ENCODE peak calls at places on chromosomes 13 and 19, in nine cellular contexts. One of them, this sample, is unnamed.

GRCh38 chr13:71860547-71861131 is 6.4 kb downstream of the DACH1 start:
- DNase-seq in stimulated activated effector memory CD8-positive, alpha-beta T cell treated with anti-CD3 and anti-CD28 coated beads, Interleukin-12 subunit alpha, Interleukin-12 subunit beta, amount 100 ng/mL, for 72 hours: no peak
- DNase-seq in ACHN: no peak
- DNase-seq in NCI-H345: no peak
- DNase-seq in activated CD8-positive, alpha-beta T cell treated with anti-CD3 and anti-CD28 coated beads for 36 hours: no peak
- DNase-seq in activated CD4-positive, alpha-beta memory T cell treated with anti-CD3 and anti-CD28 coated beads, Interleukin-2, amount 10 ng/mL, durations not matched to agents 7 days and 5 days: no peak
- DNase-seq in stimulated activated CD4-positive, alpha-beta T cell treated with anti-CD3 and anti-CD28 coated beads, Interleukin-1b, Interleukin-23, amount 100 ng/mL, for 24 hours: no peak
- DNase-seq in activated T-helper 2 cell treated with anti-CD3 and anti-CD28 coated beads, Interferon-gamma antibody, Interleukin-2, Interleukin-4, amounts not matched to agents 10 μg/mL and 5 μg/mL and 100 μg/mL, durations not matched to agents 14 hours and 24 hours and 36 hours: no peak
- DNase-seq in hypothalamus: no peak
- DNase-seq in this sample: no peak

GRCh38 chr13:85174291-85174690 is 624.9 kb downstream of the SLITRK6 start:
- DNase-seq in activated CD4-positive, alpha-beta memory T cell treated with anti-CD3 and anti-CD28 coated beads, Interleukin-2, amount 10 ng/mL, durations not matched to agents 7 days and 5 days: no peak
- DNase-seq in stimulated activated CD4-positive, alpha-beta T cell treated with anti-CD3 and anti-CD28 coated beads, Interleukin-1b, Interleukin-23, amount 100 ng/mL, for 24 hours: no peak
- DNase-seq in stimulated activated effector memory CD8-positive, alpha-beta T cell treated with anti-CD3 and anti-CD28 coated beads, Interleukin-12 subunit alpha, Interleukin-12 subunit beta, amount 100 ng/mL, for 72 hours: no peak
- DNase-seq in activated CD8-positive, alpha-beta T cell treated with anti-CD3 and anti-CD28 coated beads for 36 hours: no peak
- DNase-seq in activated T-helper 2 cell treated with anti-CD3 and anti-CD28 coated beads, Interferon-gamma antibody, Interleukin-2, Interleukin-4, amounts not matched to agents 10 μg/mL and 5 μg/mL and 100 μg/mL, durations not matched to agents 14 hours and 24 hours and 36 hours: no peak
- DNase-seq in NCI-H345: no peak
- DNase-seq in hypothalamus: no peak
- DNase-seq in ACHN: no peak
- DNase-seq in this sample: no peak

GRCh38 chr19:45676851-45677263 is 8.8 kb downstream of the GIPR start:
- DNase-seq in stimulated activated effector memory CD8-positive, alpha-beta T cell treated with anti-CD3 and anti-CD28 coated beads, Interleukin-12 subunit alpha, Interleukin-12 subunit beta, amount 100 ng/mL, for 72 hours: peak
- DNase-seq in NCI-H345: no peak
- DNase-seq in activated T-helper 2 cell treated with anti-CD3 and anti-CD28 coated beads, Interferon-gamma antibody, Interleukin-2, Interleukin-4, amounts not matched to agents 10 μg/mL and 5 μg/mL and 100 μg/mL, durations not matched to agents 14 hours and 24 hours and 36 hours: no peak
- DNase-seq in activated CD8-positive, alpha-beta T cell treated with anti-CD3 and anti-CD28 coated beads for 36 hours: peak
- DNase-seq in stimulated activated CD4-positive, alpha-beta T cell treated with anti-CD3 and anti-CD28 coated beads, Interleukin-1b, Interleukin-23, amount 100 ng/mL, for 24 hours: no peak
- DNase-seq in ACHN: no peak
- DNase-seq in hypothalamus: no peak
- DNase-seq in activated CD4-positive, alpha-beta memory T cell treated with anti-CD3 and anti-CD28 coated beads, Interleukin-2, amount 10 ng/mL, durations not matched to agents 7 days and 5 days: peak
- DNase-seq in this sample: no peak

GRCh38 chr19:18536475-18536874 is 6.9 kb downstream of the FKBP8 start:
- DNase-seq in activated CD8-positive, alpha-beta T cell treated with anti-CD3 and anti-CD28 coated beads for 36 hours: no peak
- DNase-seq in ACHN: no peak
- DNase-seq in activated T-helper 2 cell treated with anti-CD3 and anti-CD28 coated beads, Interferon-gamma antibody, Interleukin-2, Interleukin-4, amounts not matched to agents 10 μg/mL and 5 μg/mL and 100 μg/mL, durations not matched to agents 14 hours and 24 hours and 36 hours: no peak
- DNase-seq in activated CD4-positive, alpha-beta memory T cell treated with anti-CD3 and anti-CD28 coated beads, Interleukin-2, amount 10 ng/mL, durations not matched to agents 7 days and 5 days: no peak
- DNase-seq in stimulated activated effector memory CD8-positive, alpha-beta T cell treated with anti-CD3 and anti-CD28 coated beads, Interleukin-12 subunit alpha, Interleukin-12 subunit beta, amount 100 ng/mL, for 72 hours: no peak
- DNase-seq in NCI-H345: no peak
- DNase-seq in hypothalamus: no peak
- DNase-seq in stimulated activated CD4-positive, alpha-beta T cell treated with anti-CD3 and anti-CD28 coated beads, Interleukin-1b, Interleukin-23, amount 100 ng/mL, for 24 hours: no peak
- DNase-seq in this sample: no peak

GRCh38 chr13:74274946-74275345 is 140.7 kb upstream of the KLF12 start:
- DNase-seq in activated CD4-positive, alpha-beta memory T cell treated with anti-CD3 and anti-CD28 coated beads, Interleukin-2, amount 10 ng/mL, durations not matched to agents 7 days and 5 days: no peak
- DNase-seq in activated CD8-positive, alpha-beta T cell treated with anti-CD3 and anti-CD28 coated beads for 36 hours: no peak
- DNase-seq in ACHN: no peak
- DNase-seq in stimulated activated effector memory CD8-positive, alpha-beta T cell treated with anti-CD3 and anti-CD28 coated beads, Interleukin-12 subunit alpha, Interleukin-12 subunit beta, amount 100 ng/mL, for 72 hours: no peak
- DNase-seq in stimulated activated CD4-positive, alpha-beta T cell treated with anti-CD3 and anti-CD28 coated beads, Interleukin-1b, Interleukin-23, amount 100 ng/mL, for 24 hours: no peak
- DNase-seq in NCI-H345: no peak
- DNase-seq in hypothalamus: no peak
- DNase-seq in activated T-helper 2 cell treated with anti-CD3 and anti-CD28 coated beads, Interferon-gamma antibody, Interleukin-2, Interleukin-4, amounts not matched to agents 10 μg/mL and 5 μg/mL and 100 μg/mL, durations not matched to agents 14 hours and 24 hours and 36 hours: no peak
- DNase-seq in this sample: no peak

GRCh38 chr13:25192052-25192451 is 20.0 kb upstream of the AMER2 start:
- DNase-seq in activated T-helper 2 cell treated with anti-CD3 and anti-CD28 coated beads, Interferon-gamma antibody, Interleukin-2, Interleukin-4, amounts not matched to agents 10 μg/mL and 5 μg/mL and 100 μg/mL, durations not matched to agents 14 hours and 24 hours and 36 hours: no peak
- DNase-seq in stimulated activated effector memory CD8-positive, alpha-beta T cell treated with anti-CD3 and anti-CD28 coated beads, Interleukin-12 subunit alpha, Interleukin-12 subunit beta, amount 100 ng/mL, for 72 hours: no peak
- DNase-seq in ACHN: no peak
- DNase-seq in activated CD8-positive, alpha-beta T cell treated with anti-CD3 and anti-CD28 coated beads for 36 hours: no peak
- DNase-seq in stimulated activated CD4-positive, alpha-beta T cell treated with anti-CD3 and anti-CD28 coated beads, Interleukin-1b, Interleukin-23, amount 100 ng/mL, for 24 hours: no peak
- DNase-seq in activated CD4-positive, alpha-beta memory T cell treated with anti-CD3 and anti-CD28 coated beads, Interleukin-2, amount 10 ng/mL, durations not matched to agents 7 days and 5 days: no peak
- DNase-seq in NCI-H345: no peak
- DNase-seq in hypothalamus: no peak
- DNase-seq in this sample: no peak

GRCh38 chr19:45508931-45509691 is 1.8 kb downstream of the VASP start:
- DNase-seq in activated CD4-positive, alpha-beta memory T cell treated with anti-CD3 and anti-CD28 coated beads, Interleukin-2, amount 10 ng/mL, durations not matched to agents 7 days and 5 days: peak
- DNase-seq in stimulated activated effector memory CD8-positive, alpha-beta T cell treated with anti-CD3 and anti-CD28 coated beads, Interleukin-12 subunit alpha, Interleukin-12 subunit beta, amount 100 ng/mL, for 72 hours: no peak
- DNase-seq in ACHN: peak
- DNase-seq in activated T-helper 2 cell treated with anti-CD3 and anti-CD28 coated beads, Interferon-gamma antibody, Interleukin-2, Interleukin-4, amounts not matched to agents 10 μg/mL and 5 μg/mL and 100 μg/mL, durations not matched to agents 14 hours and 24 hours and 36 hours: peak
- DNase-seq in hypothalamus: no peak
- DNase-seq in activated CD8-positive, alpha-beta T cell treated with anti-CD3 and anti-CD28 coated beads for 36 hours: peak
- DNase-seq in NCI-H345: no peak
- DNase-seq in stimulated activated CD4-positive, alpha-beta T cell treated with anti-CD3 and anti-CD28 coated beads, Interleukin-1b, Interleukin-23, amount 100 ng/mL, for 24 hours: peak
- DNase-seq in this sample: peak

GRCh38 chr19:51016798-51017683 is 2.5 kb downstream of the KLK10 start:
- DNase-seq in activated CD4-positive, alpha-beta memory T cell treated with anti-CD3 and anti-CD28 coated beads, Interleukin-2, amount 10 ng/mL, durations not matched to agents 7 days and 5 days: no peak
- DNase-seq in stimulated activated effector memory CD8-positive, alpha-beta T cell treated with anti-CD3 and anti-CD28 coated beads, Interleukin-12 subunit alpha, Interleukin-12 subunit beta, amount 100 ng/mL, for 72 hours: no peak
- DNase-seq in hypothalamus: no peak
- DNase-seq in stimulated activated CD4-positive, alpha-beta T cell treated with anti-CD3 and anti-CD28 coated beads, Interleukin-1b, Interleukin-23, amount 100 ng/mL, for 24 hours: peak
- DNase-seq in activated CD8-positive, alpha-beta T cell treated with anti-CD3 and anti-CD28 coated beads for 36 hours: peak
- DNase-seq in ACHN: peak
- DNase-seq in NCI-H345: no peak
- DNase-seq in activated T-helper 2 cell treated with anti-CD3 and anti-CD28 coated beads, Interferon-gamma antibody, Interleukin-2, Interleukin-4, amounts not matched to agents 10 μg/mL and 5 μg/mL and 100 μg/mL, durations not matched to agents 14 hours and 24 hours and 36 hours: no peak
- DNase-seq in this sample: no peak

GRCh38 chr19:49056101-49056901 is 1.2 kb downstream of the CGB7 start:
- DNase-seq in NCI-H345: peak
- DNase-seq in stimulated activated effector memory CD8-positive, alpha-beta T cell treated with anti-CD3 and anti-CD28 coated beads, Interleukin-12 subunit alpha, Interleukin-12 subunit beta, amount 100 ng/mL, for 72 hours: peak
- DNase-seq in activated CD8-positive, alpha-beta T cell treated with anti-CD3 and anti-CD28 coated beads for 36 hours: peak
- DNase-seq in activated T-helper 2 cell treated with anti-CD3 and anti-CD28 coated beads, Interferon-gamma antibody, Interleukin-2, Interleukin-4, amounts not matched to agents 10 μg/mL and 5 μg/mL and 100 μg/mL, durations not matched to agents 14 hours and 24 hours and 36 hours: peak
- DNase-seq in ACHN: peak
- DNase-seq in hypothalamus: no peak
- DNase-seq in activated CD4-positive, alpha-beta memory T cell treated with anti-CD3 and anti-CD28 coated beads, Interleukin-2, amount 10 ng/mL, durations not matched to agents 7 days and 5 days: peak
- DNase-seq in stimulated activated CD4-positive, alpha-beta T cell treated with anti-CD3 and anti-CD28 coated beads, Interleukin-1b, Interleukin-23, amount 100 ng/mL, for 24 hours: peak
- DNase-seq in this sample: no peak

GRCh38 chr19:8334458-8335342 is 8.4 kb downstream of the KANK3 start:
- DNase-seq in hypothalamus: no peak
- DNase-seq in stimulated activated effector memory CD8-positive, alpha-beta T cell treated with anti-CD3 and anti-CD28 coated beads, Interleukin-12 subunit alpha, Interleukin-12 subunit beta, amount 100 ng/mL, for 72 hours: peak
- DNase-seq in stimulated activated CD4-positive, alpha-beta T cell treated with anti-CD3 and anti-CD28 coated beads, Interleukin-1b, Interleukin-23, amount 100 ng/mL, for 24 hours: no peak
- DNase-seq in ACHN: peak
- DNase-seq in activated CD8-positive, alpha-beta T cell treated with anti-CD3 and anti-CD28 coated beads for 36 hours: peak
- DNase-seq in activated CD4-positive, alpha-beta memory T cell treated with anti-CD3 and anti-CD28 coated beads, Interleukin-2, amount 10 ng/mL, durations not matched to agents 7 days and 5 days: peak
- DNase-seq in NCI-H345: peak
- DNase-seq in activated T-helper 2 cell treated with anti-CD3 and anti-CD28 coated beads, Interferon-gamma antibody, Interleukin-2, Interleukin-4, amounts not matched to agents 10 μg/mL and 5 μg/mL and 100 μg/mL, durations not matched to agents 14 hours and 24 hours and 36 hours: peak
- DNase-seq in this sample: no peak

GRCh38 chr13:70923863-70924752 is 815.9 kb upstream of the KLHL1 start:
- DNase-seq in NCI-H345: no peak
- DNase-seq in activated CD4-positive, alpha-beta memory T cell treated with anti-CD3 and anti-CD28 coated beads, Interleukin-2, amount 10 ng/mL, durations not matched to agents 7 days and 5 days: no peak
- DNase-seq in stimulated activated effector memory CD8-positive, alpha-beta T cell treated with anti-CD3 and anti-CD28 coated beads, Interleukin-12 subunit alpha, Interleukin-12 subunit beta, amount 100 ng/mL, for 72 hours: no peak
- DNase-seq in ACHN: no peak
- DNase-seq in activated T-helper 2 cell treated with anti-CD3 and anti-CD28 coated beads, Interferon-gamma antibody, Interleukin-2, Interleukin-4, amounts not matched to agents 10 μg/mL and 5 μg/mL and 100 μg/mL, durations not matched to agents 14 hours and 24 hours and 36 hours: no peak
- DNase-seq in stimulated activated CD4-positive, alpha-beta T cell treated with anti-CD3 and anti-CD28 coated beads, Interleukin-1b, Interleukin-23, amount 100 ng/mL, for 24 hours: no peak
- DNase-seq in hypothalamus: no peak
- DNase-seq in activated CD8-positive, alpha-beta T cell treated with anti-CD3 and anti-CD28 coated beads for 36 hours: no peak
- DNase-seq in this sample: no peak

GRCh38 chr19:30649934-30650614 is 277.9 kb downstream of the ZNF536 start:
- DNase-seq in activated T-helper 2 cell treated with anti-CD3 and anti-CD28 coated beads, Interferon-gamma antibody, Interleukin-2, Interleukin-4, amounts not matched to agents 10 μg/mL and 5 μg/mL and 100 μg/mL, durations not matched to agents 14 hours and 24 hours and 36 hours: peak
- DNase-seq in ACHN: peak
- DNase-seq in stimulated activated CD4-positive, alpha-beta T cell treated with anti-CD3 and anti-CD28 coated beads, Interleukin-1b, Interleukin-23, amount 100 ng/mL, for 24 hours: peak
- DNase-seq in activated CD4-positive, alpha-beta memory T cell treated with anti-CD3 and anti-CD28 coated beads, Interleukin-2, amount 10 ng/mL, durations not matched to agents 7 days and 5 days: peak
- DNase-seq in hypothalamus: no peak
- DNase-seq in NCI-H345: peak
- DNase-seq in activated CD8-positive, alpha-beta T cell treated with anti-CD3 and anti-CD28 coated beads for 36 hours: peak
- DNase-seq in stimulated activated effector memory CD8-positive, alpha-beta T cell treated with anti-CD3 and anti-CD28 coated beads, Interleukin-12 subunit alpha, Interleukin-12 subunit beta, amount 100 ng/mL, for 72 hours: no peak
- DNase-seq in this sample: peak

GRCh38 chr19:15317392-15318011 is 14.8 kb downstream of the BRD4 start:
- DNase-seq in hypothalamus: no peak
- DNase-seq in ACHN: no peak
- DNase-seq in activated CD8-positive, alpha-beta T cell treated with anti-CD3 and anti-CD28 coated beads for 36 hours: no peak
- DNase-seq in NCI-H345: no peak
- DNase-seq in activated CD4-positive, alpha-beta memory T cell treated with anti-CD3 and anti-CD28 coated beads, Interleukin-2, amount 10 ng/mL, durations not matched to agents 7 days and 5 days: no peak
- DNase-seq in stimulated activated effector memory CD8-positive, alpha-beta T cell treated with anti-CD3 and anti-CD28 coated beads, Interleukin-12 subunit alpha, Interleukin-12 subunit beta, amount 100 ng/mL, for 72 hours: no peak
- DNase-seq in stimulated activated CD4-positive, alpha-beta T cell treated with anti-CD3 and anti-CD28 coated beads, Interleukin-1b, Interleukin-23, amount 100 ng/mL, for 24 hours: no peak
- DNase-seq in activated T-helper 2 cell treated with anti-CD3 and anti-CD28 coated beads, Interferon-gamma antibody, Interleukin-2, Interleukin-4, amounts not matched to agents 10 μg/mL and 5 μg/mL and 100 μg/mL, durations not matched to agents 14 hours and 24 hours and 36 hours: no peak
- DNase-seq in this sample: no peak

This sample was measured in H54.